ENCODE peak calls at places on chromosome 4, in four cellular contexts. One of them, this sample, is unnamed.

GRCh38 chr4:6926681-6927478 is 17.3 kb downstream of the TBC1D14 start:
- DNase-seq in cardiac muscle cell: peak; percentile 27
- DNase-seq in nephron progenitor cell: peak; percentile 31
- DNase-seq in AG09319: no peak
- DNase-seq in this sample: no peak

GRCh38 chr4:475962-476361 is 23.0 kb downstream of the ZNF721 start:
- DNase-seq in nephron progenitor cell: no peak
- DNase-seq in AG09319: no peak
- DNase-seq in cardiac muscle cell: no peak
- DNase-seq in this sample: no peak

GRCh38 chr4:1213336-1213995 is 35.5 kb downstream of the CTBP1 start:
- DNase-seq in cardiac muscle cell: no peak
- DNase-seq in nephron progenitor cell: no peak
- DNase-seq in AG09319: no peak
- DNase-seq in this sample: no peak

GRCh38 chr4:127708985-127709384 is 21.2 kb upstream of the SLC25A31 start:
- DNase-seq in AG09319: no peak
- DNase-seq in nephron progenitor cell: no peak
- DNase-seq in cardiac muscle cell: peak; percentile 83
- DNase-seq in this sample: no peak

GRCh38 chr4:106301393-106302084 is 14.5 kb downstream of the TBCK start:
- DNase-seq in AG09319: no peak
- DNase-seq in nephron progenitor cell: no peak
- DNase-seq in cardiac muscle cell: peak; percentile 32
- DNase-seq in this sample: no peak

GRCh38 chr4:35525192-35525978 is 718.9 kb downstream of the ARAP2 start:
- DNase-seq in cardiac muscle cell: no peak
- DNase-seq in nephron progenitor cell: no peak
- DNase-seq in AG09319: no peak
- DNase-seq in this sample: no peak

GRCh38 chr4:126046081-126046614 is 731.4 kb downstream of the FAT4 start:
- DNase-seq in nephron progenitor cell: no peak
- DNase-seq in cardiac muscle cell: peak; percentile 21
- DNase-seq in AG09319: no peak
- DNase-seq in this sample: no peak

GRCh38 chr4:19675172-19675811 is 576.4 kb upstream of the SLIT2 start:
- DNase-seq in cardiac muscle cell: peak; percentile 43
- DNase-seq in nephron progenitor cell: no peak
- DNase-seq in AG09319: no peak
- DNase-seq in this sample: no peak

GRCh38 chr4:158580064-158580463 is 58.4 kb downstream of the RXFP1 start:
- DNase-seq in AG09319: no peak
- DNase-seq in nephron progenitor cell: no peak
- DNase-seq in cardiac muscle cell: no peak
- DNase-seq in this sample: no peak

GRCh38 chr4:5812506-5813229 is 80.2 kb downstream of the CRMP1 start:
- DNase-seq in nephron progenitor cell: peak; percentile 45
- DNase-seq in cardiac muscle cell: peak; percentile 84
- DNase-seq in AG09319: peak; percentile 49
- DNase-seq in this sample: peak; percentile 17

GRCh38 chr4:147578057-147578476 is 39.1 kb upstream of the TMEM184C start:
- DNase-seq in AG09319: peak; percentile 87
- DNase-seq in cardiac muscle cell: peak; percentile 86
- DNase-seq in nephron progenitor cell: no peak
- DNase-seq in this sample: no peak

GRCh38 chr4:7350396-7350795 is 84.3 kb downstream of the PSAPL1 start:
- DNase-seq in nephron progenitor cell: no peak
- DNase-seq in AG09319: no peak
- DNase-seq in cardiac muscle cell: no peak
- DNase-seq in this sample: no peak

GRCh38 chr4:148056879-148057278 is 325.0 kb downstream of the ARHGAP10 start:
- DNase-seq in cardiac muscle cell: peak; percentile 68
- DNase-seq in nephron progenitor cell: no peak
- DNase-seq in AG09319: no peak
- DNase-seq in this sample: no peak

GRCh38 chr4:72457158-72457557 is 111.9 kb downstream of the ADAMTS3 start:
- DNase-seq in nephron progenitor cell: no peak
- DNase-seq in cardiac muscle cell: no peak
- DNase-seq in AG09319: no peak
- DNase-seq in this sample: no peak

GRCh38 chr4:183253451-183253850 is 66.6 kb downstream of the CLDN22 start:
- DNase-seq in cardiac muscle cell: no peak
- DNase-seq in nephron progenitor cell: no peak
- DNase-seq in AG09319: no peak
- DNase-seq in this sample: no peak

GRCh38 chr4:183250831-183251230 is 69.2 kb downstream of the CLDN22 start:
- DNase-seq in AG09319: no peak
- DNase-seq in cardiac muscle cell: no peak
- DNase-seq in nephron progenitor cell: no peak
- DNase-seq in this sample: no peak

GRCh38 chr4:183254162-183254561 is 65.9 kb downstream of the CLDN22 start:
- DNase-seq in nephron progenitor cell: no peak
- DNase-seq in AG09319: no peak
- DNase-seq in cardiac muscle cell: no peak
- DNase-seq in this sample: no peak

GRCh38 chr4:183252959-183253358 is 67.1 kb downstream of the CLDN22 start:
- DNase-seq in nephron progenitor cell: no peak
- DNase-seq in AG09319: no peak
- DNase-seq in cardiac muscle cell: no peak
- DNase-seq in this sample: no peak

GRCh38 chr4:183249854-183250253 is 70.2 kb downstream of the CLDN22 start:
- DNase-seq in cardiac muscle cell: peak; percentile 63
- DNase-seq in AG09319: no peak
- DNase-seq in nephron progenitor cell: no peak
- DNase-seq in this sample: no peak
- TF ChIP-seq CTCF in cardiac muscle cell: peak; percentile 44
- TF ChIP-seq CTCF in AG09319: peak; percentile 41
- TF ChIP-seq CTCF in nephron progenitor cell: peak; percentile 23
- TF ChIP-seq CTCF in this sample: peak; percentile 70

GRCh38 chr4:103918214-103918613 is 198.4 kb upstream of the TACR3 start:
- DNase-seq in nephron progenitor cell: no peak
- DNase-seq in cardiac muscle cell: no peak
- DNase-seq in AG09319: no peak
- DNase-seq in this sample: no peak

DNA sequence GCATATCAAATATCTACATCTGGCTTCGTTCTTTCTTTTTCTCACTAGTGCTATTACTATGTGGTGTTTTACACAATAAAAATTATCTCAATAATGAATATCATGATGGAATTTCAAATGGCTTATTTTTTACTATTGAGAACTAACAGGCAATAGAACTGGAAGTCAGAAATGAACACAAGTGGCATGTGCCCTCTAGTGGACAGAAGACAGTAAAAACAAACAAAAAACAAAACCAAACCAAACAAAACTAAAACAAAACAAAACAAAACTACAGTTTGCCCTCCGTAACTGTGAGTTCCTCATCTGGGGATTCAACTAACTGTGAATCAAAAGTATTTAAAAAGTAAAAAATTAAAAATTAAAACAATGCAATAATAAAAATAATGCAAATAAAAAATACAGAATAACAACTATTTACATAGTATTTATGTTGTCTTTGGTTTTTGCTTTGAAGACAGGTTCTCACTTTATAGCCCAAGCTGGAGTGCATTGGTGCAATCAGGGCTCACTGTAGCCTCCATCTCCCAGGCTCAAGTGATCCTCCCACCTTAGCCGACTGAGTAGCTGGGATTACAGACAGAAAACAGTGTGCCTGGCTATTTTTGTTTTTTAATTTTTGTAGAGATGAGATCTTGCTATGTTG is 195.6 kb upstream of the TACR3 start:
- DNase-seq in cardiac muscle cell: peak; percentile 27
- DNase-seq in nephron progenitor cell: no peak
- DNase-seq in AG09319: no peak
- DNase-seq in this sample: no peak
- TF ChIP-seq CTCF in cardiac muscle cell: peak; percentile 63
- TF ChIP-seq CTCF in nephron progenitor cell: peak; percentile 72
- TF ChIP-seq CTCF in AG09319: peak; percentile 60
- TF ChIP-seq CTCF in this sample: peak; percentile 86

GRCh38 chr4:175443547-175443946 is 368.5 kb downstream of the GPM6A start:
- DNase-seq in cardiac muscle cell: no peak
- DNase-seq in nephron progenitor cell: no peak
- DNase-seq in AG09319: no peak
- DNase-seq in this sample: no peak
- TF ChIP-seq CTCF in cardiac muscle cell: no peak
- TF ChIP-seq CTCF in nephron progenitor cell: no peak
- TF ChIP-seq CTCF in AG09319: no peak
- TF ChIP-seq CTCF in this sample: no peak

GRCh38 chr4:41856797-41857196 is 78.4 kb upstream of the TMEM33 start:
- DNase-seq in cardiac muscle cell: no peak
- DNase-seq in AG09319: no peak
- DNase-seq in nephron progenitor cell: no peak
- DNase-seq in this sample: no peak

GRCh38 chr4:41857225-41857624 is 78.0 kb upstream of the TMEM33 start:
- DNase-seq in nephron progenitor cell: no peak
- DNase-seq in AG09319: no peak
- DNase-seq in cardiac muscle cell: no peak
- DNase-seq in this sample: no peak

GRCh38 chr4:41851621-41852020 is 83.6 kb upstream of the TMEM33 start:
- DNase-seq in cardiac muscle cell: no peak
- DNase-seq in AG09319: no peak
- DNase-seq in nephron progenitor cell: no peak
- DNase-seq in this sample: no peak

GRCh38 chr4:41852229-41852628 is 83.0 kb upstream of the TMEM33 start:
- DNase-seq in nephron progenitor cell: no peak
- DNase-seq in cardiac muscle cell: no peak
- DNase-seq in AG09319: no peak
- DNase-seq in this sample: no peak

GRCh38 chr4:41853973-41854372 is 81.3 kb upstream of the TMEM33 start:
- DNase-seq in nephron progenitor cell: no peak
- DNase-seq in cardiac muscle cell: no peak
- DNase-seq in AG09319: no peak
- DNase-seq in this sample: no peak
- TF ChIP-seq CTCF in nephron progenitor cell: no peak
- TF ChIP-seq CTCF in cardiac muscle cell: peak; percentile 14
- TF ChIP-seq CTCF in AG09319: no peak
- TF ChIP-seq CTCF in this sample: peak; percentile 36

GRCh38 chr4:84796388-84796787 is 170.1 kb downstream of the WDFY3 start:
- DNase-seq in cardiac muscle cell: no peak
- DNase-seq in AG09319: no peak
- DNase-seq in nephron progenitor cell: no peak
- DNase-seq in this sample: no peak
- TF ChIP-seq CTCF in cardiac muscle cell: no peak
- TF ChIP-seq CTCF in AG09319: no peak
- TF ChIP-seq CTCF in nephron progenitor cell: no peak
- TF ChIP-seq CTCF in this sample: no peak

GRCh38 chr4:152777488-152777887 is 2.0 kb downstream of the TIGD4 start:
- DNase-seq in AG09319: no peak
- DNase-seq in cardiac muscle cell: no peak
- DNase-seq in nephron progenitor cell: no peak
- DNase-seq in this sample: no peak

GRCh38 chr4:152776352-152776751 is 3.2 kb downstream of the TIGD4 start:
- DNase-seq in nephron progenitor cell: no peak
- DNase-seq in cardiac muscle cell: peak; percentile 25
- DNase-seq in AG09319: no peak
- DNase-seq in this sample: no peak

GRCh38 chr4:152780267-152780811 is 585 bp downstream of the ARFIP1 start:
- DNase-seq in cardiac muscle cell: peak; percentile 24
- DNase-seq in nephron progenitor cell: peak; percentile 25
- DNase-seq in AG09319: no peak
- DNase-seq in this sample: no peak

GRCh38 chr4:152778656-152779512 is 646 bp downstream of the TIGD4 start:
- DNase-seq in nephron progenitor cell: peak; percentile 59
- DNase-seq in cardiac muscle cell: peak; percentile 23
- DNase-seq in AG09319: no peak
- DNase-seq in this sample: peak; percentile 29

DNA sequence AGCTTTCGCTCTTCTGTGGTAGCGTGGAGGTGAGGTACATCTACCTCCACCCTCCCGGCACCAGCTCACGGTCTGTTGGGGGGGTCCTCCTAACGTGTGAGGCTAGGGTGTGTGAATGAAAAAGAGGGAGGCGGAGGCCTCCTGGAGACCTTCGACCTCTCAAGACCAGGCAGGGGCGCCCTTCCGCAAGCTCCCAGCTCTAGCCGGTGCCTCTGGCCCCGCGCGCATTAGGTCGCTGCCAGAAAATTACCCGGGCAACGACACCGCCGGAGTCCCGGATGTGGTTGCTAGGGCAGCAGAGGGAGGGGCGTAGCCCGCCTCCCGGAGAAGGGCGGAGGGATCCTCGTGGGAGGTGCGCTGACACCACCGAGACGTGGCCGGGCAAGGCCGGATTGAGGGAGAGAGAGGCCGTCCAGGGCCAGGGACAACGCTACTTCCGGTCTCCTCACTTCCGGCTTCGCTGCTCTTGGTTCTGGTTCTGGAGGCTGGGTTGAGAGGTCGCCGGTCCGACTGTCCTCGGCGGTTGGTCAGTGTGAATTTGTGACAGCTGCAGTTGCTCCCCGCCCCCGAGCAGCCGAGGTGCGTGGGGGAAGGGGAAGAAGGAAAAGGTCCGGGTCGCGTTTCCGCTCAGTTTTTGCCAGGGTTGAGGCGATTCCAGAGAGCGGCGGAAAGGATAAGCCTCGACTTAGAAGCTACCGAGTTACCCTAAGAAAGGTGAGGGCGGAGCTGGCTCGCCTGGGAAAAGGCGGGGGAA is at the start of the genes ARFIP1 and TIGD4:
- DNase-seq in nephron progenitor cell: peak; percentile 96
- DNase-seq in cardiac muscle cell: peak; percentile 99
- DNase-seq in AG09319: peak; percentile 92
- DNase-seq in this sample: peak; percentile 97
- TF ChIP-seq CTCF in nephron progenitor cell: no peak
- TF ChIP-seq CTCF in cardiac muscle cell: peak; percentile 35
- TF ChIP-seq CTCF in AG09319: peak; percentile 37
- TF ChIP-seq CTCF in this sample: peak; percentile 40

DNA sequence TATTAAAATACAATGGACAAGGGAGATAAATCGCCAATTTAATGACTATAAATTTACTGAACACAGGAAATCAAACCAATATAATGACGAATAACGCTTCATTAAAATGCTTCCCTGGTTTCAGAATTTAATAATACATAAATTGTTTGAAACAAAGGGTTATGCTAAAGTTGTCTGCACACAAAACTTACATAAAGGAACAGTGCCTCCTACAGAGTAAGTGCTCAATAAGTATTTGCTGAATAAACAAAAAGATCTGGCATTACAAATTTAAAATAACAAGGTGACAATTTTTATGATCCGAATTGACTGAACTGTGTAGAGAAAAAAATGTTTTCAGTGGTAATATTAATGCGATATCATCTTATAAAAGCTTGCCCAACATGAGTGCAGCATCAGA is 69.6 kb downstream of the NOCT start:
- DNase-seq in cardiac muscle cell: peak; percentile 35
- DNase-seq in AG09319: no peak
- DNase-seq in nephron progenitor cell: no peak
- DNase-seq in this sample: no peak
- TF ChIP-seq CTCF in cardiac muscle cell: peak; percentile 33
- TF ChIP-seq CTCF in AG09319: peak; percentile 24
- TF ChIP-seq CTCF in nephron progenitor cell: no peak
- TF ChIP-seq CTCF in this sample: peak; percentile 55

DNA sequence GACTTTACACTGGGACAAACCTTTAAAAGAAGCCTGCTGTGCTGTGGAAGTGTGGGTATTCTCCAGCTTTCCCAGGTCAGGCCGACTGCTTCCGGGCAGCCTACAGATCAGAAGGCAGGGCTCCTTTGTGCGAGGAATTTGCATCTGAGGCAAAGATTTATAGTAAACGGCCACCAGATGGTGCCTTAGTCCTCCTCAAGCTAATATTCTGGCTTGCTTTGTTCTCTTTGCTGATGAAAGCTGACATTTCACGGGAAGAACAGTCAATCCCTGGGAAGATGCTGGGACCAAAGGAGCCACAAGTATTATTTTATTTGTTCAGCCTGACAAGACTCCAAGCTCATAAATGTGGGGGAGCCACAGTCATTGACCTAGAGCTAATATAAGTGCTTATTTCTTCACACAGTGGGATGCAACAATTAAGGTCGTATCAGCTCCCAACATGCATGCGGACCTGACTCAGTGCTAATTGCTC is 120.8 kb upstream of the TRIM2 start:
- DNase-seq in nephron progenitor cell: peak; percentile 56
- DNase-seq in AG09319: peak; percentile 51
- DNase-seq in cardiac muscle cell: peak; percentile 87
- DNase-seq in this sample: peak; percentile 61
- TF ChIP-seq CTCF in nephron progenitor cell: peak; percentile 44
- TF ChIP-seq CTCF in AG09319: peak; percentile 64
- TF ChIP-seq CTCF in cardiac muscle cell: peak; percentile 65
- TF ChIP-seq CTCF in this sample: peak; percentile 75